ENCODE peak calls at places on chromosomes 7 and 10, in seven cellular contexts. I is psoas muscle; L is heart left ventricle; Z is skeletal muscle cell; J is CD4-positive, alpha-beta memory T cell; C is PC-9; H is HCT116. B is an unnamed sample.
A peak's percentile ranks its signal among the peaks of the same experiment; 100 is the strongest.

GRCh38 chr10:71985542-71986250 is 21.5 kb downstream of the CHST3 start:
- DNase-seq in L (peak; percentile 80), I (peak; percentile 49), J (no peak), C (no peak), H (no peak), Z (peak; percentile 87), B (no peak)

GRCh38 chr7:137328389-137329120 is 15.0 kb downstream of the PTN start:
- DNase-seq in I (no peak), J (no peak), H (no peak), L (peak; percentile 42), C (no peak), Z (no peak), B (no peak)

GRCh38 chr7:46930336-46930735 is 651.6 kb downstream of the TNS3 start:
- DNase-seq in Z (peak; percentile 95), H (no peak), C (peak; percentile 63), L (no peak), J (no peak), I (no peak), B (peak; percentile 86)

GRCh38 chr10:3757638-3758490 is 27.1 kb downstream of the KLF6 start:
- DNase-seq in C (peak; percentile 36), Z (no peak), I (no peak), J (peak; percentile 46), L (no peak), H (no peak), B (peak; percentile 79)

GRCh38 chr10:47031953-47032465 is 120.8 kb downstream of the PTPN20 start:
- DNase-seq in H (no peak), Z (no peak), C (no peak), I (no peak), J (no peak), L (peak; percentile 22), B (no peak)

GRCh38 chr10:7426349-7426748 is 15.5 kb upstream of the SFMBT2 start:
- DNase-seq in L (no peak), C (no peak), J (no peak), Z (no peak), I (no peak), H (no peak), B (no peak)

GRCh38 chr10:69253171-69253570 is 25.1 kb upstream of the HK1 start:
- DNase-seq in I (no peak), J (no peak), H (no peak), L (no peak), Z (no peak), C (no peak), B (no peak)

GRCh38 chr10:59833810-59834209 is 72.5 kb downstream of the CCDC6 start:
- DNase-seq in L (no peak), I (no peak), C (no peak), H (no peak), Z (no peak), J (no peak), B (no peak)

GRCh38 chr10:87916515-87916914 is 53.1 kb downstream of the PTEN start:
- DNase-seq in L (no peak), I (no peak), C (no peak), H (no peak), J (no peak), Z (no peak), B (no peak)

GRCh38 chr10:124249812-124250432 is 156.5 kb upstream of the CHST15 start:
- DNase-seq in H (peak; percentile 22), L (no peak), Z (no peak), J (no peak), I (no peak), C (no peak), B (no peak)

GRCh38 chr7:143408247-143408685 is 390 bp downstream of the EPHA1 start:
- DNase-seq in I (no peak), H (no peak), C (no peak), L (no peak), Z (no peak), J (no peak), B (no peak)

GRCh38 chr7:143407296-143408246 is 1.1 kb downstream of the EPHA1 start:
- DNase-seq in H (no peak), L (no peak), Z (no peak), I (no peak), C (peak; percentile 40), J (peak; percentile 68), B (no peak)

GRCh38 chr7:143405671-143406352 is 2.8 kb downstream of the EPHA1 start:
- DNase-seq in C (no peak), L (no peak), J (no peak), H (no peak), Z (no peak), I (no peak), B (no peak)

GRCh38 chr7:143410523-143411004 is 1.9 kb upstream of the EPHA1 start:
- DNase-seq in J (no peak), I (no peak), C (no peak), L (peak; percentile 51), H (no peak), Z (peak; percentile 88), B (no peak)

GRCh38 chr7:143408686-143409551 is at the start of gene EPHA1:
- DNase-seq in H (peak; percentile 88), Z (no peak), J (peak; percentile 57), L (no peak), I (no peak), C (peak; percentile 76), B (no peak)
- H3K4me3 ChIP-seq in H (peak within 1 kb of the TSS; percentile 82), Z (no peak within 1 kb of the TSS), J (peak within 1 kb of the TSS; percentile 66), L (peak within 1 kb of the TSS; percentile 18), I (no peak within 1 kb of the TSS), C (peak within 1 kb of the TSS; percentile 96), B (peak within 1 kb of the TSS; percentile 37)

DNA sequence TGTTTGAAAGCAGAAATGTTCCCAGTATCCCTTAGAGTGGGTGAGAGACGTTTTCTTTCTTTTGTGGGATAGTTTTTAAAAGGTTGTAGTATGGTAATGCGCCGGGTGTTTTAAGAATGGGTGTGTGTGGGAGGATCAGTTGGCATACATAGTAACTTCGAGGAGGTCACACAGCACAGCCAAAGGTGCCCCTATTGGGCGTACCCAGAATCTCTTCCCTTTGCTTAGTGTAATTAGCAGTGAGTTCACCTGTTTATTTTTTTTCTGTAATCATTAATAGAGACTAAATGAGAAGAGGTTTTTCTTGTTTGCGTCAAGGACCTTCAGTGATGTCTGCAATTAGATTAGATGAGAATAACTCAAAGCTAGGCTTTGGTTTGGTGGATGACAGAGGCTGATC is 1.5 kb downstream of the PLEKHA8 start:
- DNase-seq in J (no peak), Z (no peak), H (no peak), C (no peak), I (no peak), L (no peak), B (no peak)
- H3K4me3 ChIP-seq in J (peak overlapping the region; percentile 54), Z (peak overlapping the region; percentile 75), H (peak overlapping the region; percentile 50), C (peak overlapping the region; percentile 75), I (peak overlapping the region; percentile 94), L (peak overlapping the region; percentile 93), B (peak overlapping the region; percentile 68)

GRCh38 chr10:681670-682318 is 7.7 kb downstream of the DIP2C start:
- DNase-seq in Z (no peak), C (no peak), J (no peak), H (no peak), L (no peak), I (no peak), B (peak; percentile 81)

GRCh38 chr10:679556-679955 is 9.9 kb downstream of the DIP2C start:
- DNase-seq in H (no peak), Z (no peak), J (no peak), I (no peak), L (no peak), C (no peak), B (no peak)

GRCh38 chr10:680745-681144 is 8.7 kb downstream of the DIP2C start:
- DNase-seq in H (no peak), L (no peak), J (no peak), Z (no peak), I (no peak), C (no peak), B (no peak)

GRCh38 chr10:677750-678661 is 11.5 kb downstream of the DIP2C start:
- DNase-seq in Z (no peak), L (no peak), J (no peak), H (no peak), C (no peak), I (peak; percentile 58), B (no peak)

DNA sequence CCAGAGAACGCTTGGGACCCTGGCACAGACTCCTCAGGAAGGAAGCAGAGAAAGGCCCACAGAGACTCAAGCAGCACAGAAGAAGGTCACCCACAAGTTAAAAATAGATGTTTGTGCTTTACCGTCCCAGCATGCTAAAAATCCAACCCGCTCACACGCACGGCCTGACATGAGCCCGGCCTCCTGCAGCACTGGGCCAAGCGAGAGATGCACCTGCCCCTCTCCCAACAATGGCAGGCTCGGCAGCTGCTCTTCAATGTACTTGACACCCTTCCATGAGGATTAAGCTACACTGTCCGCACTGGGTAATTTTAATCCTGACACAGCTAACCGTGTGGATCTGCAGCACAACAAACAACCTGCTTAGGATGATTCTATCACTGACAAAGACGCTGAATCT is 9.3 kb downstream of the DIP2C start:
- DNase-seq in H (no peak), C (no peak), L (peak; percentile 72), Z (no peak), I (peak; percentile 90), J (no peak), B (no peak)
- H3K4me3 ChIP-seq in H (no peak overlapping the region), C (no peak overlapping the region), L (no peak overlapping the region), Z (no peak overlapping the region), I (no peak overlapping the region), J (no peak overlapping the region), B (no peak overlapping the region)

GRCh38 chr7:150742286-150742968 is 5.2 kb downstream of the GIMAP5 start:
- DNase-seq in H (no peak), L (no peak), J (no peak), C (no peak), Z (no peak), I (no peak), B (no peak)
- H3K4me3 ChIP-seq in H (no peak overlapping the region), L (no peak overlapping the region), J (peak overlapping the region; percentile 82), C (no peak overlapping the region), Z (no peak overlapping the region), I (no peak overlapping the region), B (no peak overlapping the region)